ENCODE peak calls at places on chromosome 15, in eight cellular contexts. G is endothelial cell; T is NAMALWA; K is DMS153; E is stimulated activated CD8-positive, alpha-beta memory T cell treated with anti-CD3 and anti-CD28 coated beads, Interleukin-7, amount 100 ng/mL, for 4 hours; N is tibial artery; M is nephron progenitor cell; S is transverse colon. U is an unnamed sample.

GRCh38 chr15:45795487-45796069 is 160.7 kb downstream of the SQOR start:
- DNase-seq in T (peak; percentile 71), S (peak; percentile 48), E (no peak), K (peak; percentile 70), N (no peak), G (peak; percentile 30), M (peak; percentile 35), U (no peak)

GRCh38 chr15:42364529-42364928 is 5.2 kb downstream of the CAPN3 start:
- DNase-seq in N (no peak), S (no peak), M (no peak), G (no peak), T (no peak), E (no peak), K (peak; percentile 31), U (no peak)

GRCh38 chr15:34644851-34645250 is 61.4 kb upstream of the GOLGA8B start:
- DNase-seq in G (no peak), T (no peak), M (no peak), S (no peak), N (no peak), E (no peak), K (no peak), U (no peak)

GRCh38 chr15:101560722-101561583 is 71.4 kb upstream of the PCSK6 start:
- DNase-seq in K (no peak), M (no peak), N (no peak), T (no peak), S (no peak), E (no peak), G (no peak), U (no peak)

GRCh38 chr15:73882761-73883419 is 9.5 kb downstream of the TBC1D21 start:
- DNase-seq in M (no peak), S (no peak), T (no peak), G (no peak), E (no peak), N (peak; percentile 13), K (no peak), U (peak; percentile 32)

GRCh38 chr15:29618586-29618985 is 203.7 kb downstream of the TJP1 start:
- DNase-seq in M (no peak), T (no peak), E (no peak), N (no peak), G (no peak), K (no peak), S (no peak), U (no peak)

GRCh38 chr15:83327041-83327440 is 42.6 kb upstream of the BNC1 start:
- DNase-seq in G (no peak), S (no peak), K (no peak), M (no peak), N (no peak), E (no peak), T (no peak), U (no peak)

GRCh38 chr15:60945196-60945595 is 283.9 kb downstream of the RORA start:
- DNase-seq in E (no peak), N (peak; percentile 74), S (peak; percentile 11), M (no peak), G (no peak), K (no peak), T (no peak), U (no peak)

GRCh38 chr15:80467311-80467714 is 63.1 kb downstream of the ARNT2 start:
- DNase-seq in N (no peak), K (no peak), S (no peak), M (no peak), G (no peak), E (no peak), T (no peak), U (no peak)

GRCh38 chr15:49242820-49243219 is 72.8 kb downstream of the GALK2 start:
- DNase-seq in K (no peak), T (no peak), E (no peak), S (no peak), N (no peak), G (no peak), M (no peak), U (no peak)